ENCODE peak calls at places on chromosomes 4 and X, in six cellular contexts. L is A549; R is psoas muscle; P is hepatocyte; C is RWPE1; V is CD4-positive, alpha-beta memory T cell. N is an unnamed sample.

GRCh38 chr4:121182296-121182695 is 18.2 kb upstream of the TNIP3 start:
- DNase-seq in L (no peak), R (no peak), P (no peak), C (no peak), V (peak; percentile 59), N (no peak)

GRCh38 chr4:107183155-107183774 is 147.2 kb upstream of the DKK2 start:
- DNase-seq in L (peak; percentile 52), R (no peak), P (peak; percentile 81), C (peak; percentile 45), V (peak; percentile 7), N (no peak)

GRCh38 chr4:139603576-139604387 is 47.8 kb upstream of the SETD7 start:
- DNase-seq in L (peak; percentile 80), R (no peak), P (peak; percentile 80), C (peak; percentile 44), V (peak; percentile 22), N (no peak)

GRCh38 chr4:176321589-176321988 is 1.8 kb downstream of the SPCS3 start:
- DNase-seq in L (no peak), R (no peak), P (no peak), C (no peak), V (no peak), N (no peak)

GRCh38 chr4:119260528-119260927 is 48.0 kb downstream of the USP53 start:
- DNase-seq in L (no peak), R (no peak), P (no peak), C (no peak), V (no peak), N (no peak)

GRCh38 chr4:26484032-26484515 is 6.2 kb downstream of the CCKAR start:
- DNase-seq in L (no peak), R (no peak), P (peak; percentile 29), C (no peak), V (no peak), N (no peak)

GRCh38 chr4:138655970-138656369 is 359.6 kb upstream of the NOCT start:
- DNase-seq in L (no peak), R (no peak), P (no peak), C (no peak), V (no peak), N (no peak)

GRCh38 chr4:65653740-65654361 is 16.4 kb downstream of the EPHA5 start:
- DNase-seq in L (no peak), R (no peak), P (no peak), C (no peak), V (no peak), N (no peak)

GRCh38 chrX:1561164-1561563 is 24.2 kb upstream of the P2RY8 start:
- DNase-seq in L (no peak), R (no peak), P (no peak), C (no peak), V (no peak), N (no peak)

GRCh38 chr4:41531561-41532245 is 6.3 kb upstream of the LIMCH1 start:
- DNase-seq in L (no peak), R (no peak), P (no peak), C (no peak), V (no peak), N (no peak)

GRCh38 chrX:13051529-13052172 is 7.2 kb upstream of the FAM9C start:
- DNase-seq in L (no peak), R (no peak), P (no peak), C (no peak), V (peak; percentile 65), N (no peak)

GRCh38 chr4:87835192-87835591 is 2.4 kb downstream of the MEPE start:
- DNase-seq in L (no peak), R (no peak), P (no peak), C (no peak), V (no peak), N (no peak)

GRCh38 chr4:101211146-101211553 is 136.2 kb downstream of the PPP3CA start:
- DNase-seq in L (peak; percentile 89), R (no peak), P (no peak), C (peak; percentile 29), V (no peak), N (no peak)

GRCh38 chr4:75494563-75494962 is 19.6 kb downstream of the RCHY1 start:
- DNase-seq in L (no peak), R (no peak), P (no peak), C (no peak), V (no peak), N (no peak)

GRCh38 chr4:151727365-151727764 is 33.4 kb downstream of the GATB start:
- DNase-seq in L (no peak), R (no peak), P (no peak), C (peak; percentile 40), V (no peak), N (no peak)

GRCh38 chr4:4542824-4543485 is 1.1 kb upstream of the STX18 start:
- DNase-seq in L (no peak), R (no peak), P (no peak), C (no peak), V (peak; percentile 5), N (no peak)

GRCh38 chr4:23888421-23889319 is 1.2 kb downstream of the PPARGC1A start:
- DNase-seq in L (no peak), R (no peak), P (peak; percentile 47), C (no peak), V (no peak), N (no peak)

GRCh38 chr4:105544517-105544916 is 7.9 kb upstream of the ARHGEF38 start:
- DNase-seq in L (no peak), R (no peak), P (no peak), C (no peak), V (no peak), N (no peak)

GRCh38 chr4:11505225-11505971 is 76.7 kb upstream of the HS3ST1 start:
- DNase-seq in L (peak; percentile 41), R (no peak), P (peak; percentile 68), C (peak; percentile 85), V (no peak), N (no peak)

GRCh38 chr4:6884341-6884870 is 25.2 kb upstream of the TBC1D14 start:
- DNase-seq in L (no peak), R (no peak), P (no peak), C (no peak), V (no peak), N (no peak)

GRCh38 chr4:67020079-67020807 is 525.1 kb downstream of the CENPC start:
- DNase-seq in L (no peak), R (no peak), P (no peak), C (no peak), V (no peak), N (no peak)

GRCh38 chrX:140040397-140040796 is 75.1 kb upstream of the CXorf66 start:
- DNase-seq in L (peak; percentile 21), R (no peak), P (peak; percentile 61), C (peak; percentile 0), V (no peak), N (no peak)

GRCh38 chrX:55119712-55120111 is 30.9 kb downstream of the PAGE2 start:
- DNase-seq in L (no peak), R (no peak), P (no peak), C (no peak), V (no peak), N (no peak)

GRCh38 chrX:7170903-7171302 is 22.9 kb upstream of the PUDP start:
- DNase-seq in L (peak; percentile 36), R (no peak), P (peak; percentile 8), C (no peak), V (peak; percentile 20), N (peak; percentile 24)

GRCh38 chrX:18649498-18649951 is 22.4 kb downstream of the RS1 start:
- DNase-seq in L (no peak), R (no peak), P (peak; percentile 17), C (no peak), V (no peak), N (peak; percentile 65)

GRCh38 chr4:148618856-148619255 is 176.6 kb upstream of the NR3C2 start:
- DNase-seq in L (no peak), R (no peak), P (no peak), C (no peak), V (no peak), N (no peak)

GRCh38 chrX:41692162-41692749 is 3.5 kb downstream of the GPR34 start:
- DNase-seq in L (no peak), R (no peak), P (no peak), C (no peak), V (no peak), N (no peak)

GRCh38 chrX:136035663-136036062 is 50.4 kb downstream of the SLC9A6 start:
- DNase-seq in L (no peak), R (no peak), P (no peak), C (no peak), V (no peak), N (no peak)

GRCh38 chrX:136041254-136041812 is 56.1 kb downstream of the SLC9A6 start:
- DNase-seq in L (no peak), R (no peak), P (no peak), C (no peak), V (no peak), N (no peak)

GRCh38 chrX:136034622-136035021 is 49.4 kb downstream of the SLC9A6 start:
- DNase-seq in L (no peak), R (no peak), P (no peak), C (no peak), V (no peak), N (no peak)

GRCh38 chrX:136039485-136039884 is 54.2 kb downstream of the SLC9A6 start:
- DNase-seq in L (no peak), R (no peak), P (no peak), C (no peak), V (no peak), N (no peak)

DNA sequence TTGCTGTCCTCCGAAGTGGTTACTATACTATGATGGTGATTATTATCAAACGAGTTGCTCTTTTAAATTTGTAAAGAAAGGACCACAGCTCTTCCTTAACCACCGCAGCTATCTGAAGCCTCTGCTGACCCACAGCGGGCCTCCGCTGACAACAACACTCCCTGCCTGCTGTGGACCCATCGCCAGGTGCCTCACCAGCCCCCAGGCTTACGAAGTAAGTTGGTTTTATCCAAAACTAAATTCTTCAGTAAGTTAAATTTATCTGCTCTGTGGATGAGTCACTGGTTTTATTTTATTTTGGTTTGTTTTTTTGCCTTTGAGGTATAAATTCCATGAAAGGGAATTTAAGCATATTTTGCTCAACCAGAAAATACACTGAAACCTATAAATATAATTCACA is 54.7 kb downstream of the SLC9A6 start:
- DNase-seq in L (no peak), R (no peak), P (no peak), C (no peak), V (no peak), N (no peak)
- H3K27ac ChIP-seq in L (no peak overlapping the region), R (no peak overlapping the region), P (no peak overlapping the region), C (no peak overlapping the region), V (no peak overlapping the region), N (no peak overlapping the region)

DNA sequence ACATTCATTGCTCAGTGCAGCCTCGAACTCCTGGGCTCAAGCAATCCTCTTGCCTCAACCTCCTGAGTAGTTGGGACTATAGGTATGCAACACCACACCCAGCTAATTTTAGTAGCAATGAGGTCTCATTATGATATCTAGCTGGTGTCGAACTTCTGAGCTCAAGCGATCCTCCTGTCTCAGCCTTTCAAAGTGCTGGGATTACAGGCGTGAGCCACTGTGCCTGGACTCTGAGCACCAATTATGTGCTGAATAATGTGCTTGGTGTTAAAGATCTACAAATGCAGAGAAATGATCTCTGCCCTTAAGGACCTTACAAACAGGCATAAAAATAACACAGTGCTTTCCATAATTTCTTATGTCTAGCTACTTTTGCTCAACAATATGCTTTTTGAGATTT is 129.0 kb upstream of the CBR4 start:
- DNase-seq in L (no peak), R (no peak), P (no peak), C (no peak), V (no peak), N (no peak)
- H3K27ac ChIP-seq in L (no peak overlapping the region), R (no peak overlapping the region), P (no peak overlapping the region), C (no peak overlapping the region), V (no peak overlapping the region), N (no peak overlapping the region)

GRCh38 chrX:68832516-68833447 is 4.0 kb downstream of the EFNB1 start:
- DNase-seq in L (no peak), R (no peak), P (no peak), C (no peak), V (no peak), N (no peak)
- H3K27ac ChIP-seq in L (no peak overlapping the region), R (no peak overlapping the region), P (no peak overlapping the region), C (peak overlapping the region; percentile 92), V (no peak overlapping the region), N (no peak overlapping the region)

GRCh38 chr4:168503652-168504362 is 7.0 kb downstream of the PALLD start:
- DNase-seq in L (no peak), R (no peak), P (no peak), C (no peak), V (no peak), N (no peak)
- H3K27ac ChIP-seq in L (no peak overlapping the region), R (peak overlapping the region; percentile 93), P (no peak overlapping the region), C (no peak overlapping the region), V (no peak overlapping the region), N (peak overlapping the region; percentile 48)

N was measured in upper lobe of left lung.